ENCODE peak calls at places on chromosomes 6 and 20, in five cellular contexts. One of them, this sample, is unnamed.
A peak's percentile ranks its signal among the peaks of the same experiment; 100 is the strongest.

GRCh38 chr6:44254201-44254956 is 2.9 kb downstream of the SLC35B2 start:
- DNase-seq in GM23338: no peak
- DNase-seq in GM12878: no peak
- DNase-seq in HL-60: no peak
- DNase-seq in HCT116: no peak
- DNase-seq in this sample: no peak

GRCh38 chr6:14601490-14601889 is 483.9 kb downstream of the CD83 start:
- DNase-seq in GM23338: no peak
- DNase-seq in GM12878: no peak
- DNase-seq in HL-60: no peak
- DNase-seq in HCT116: no peak
- DNase-seq in this sample: no peak

GRCh38 chr20:59588236-59588855 is 16.0 kb upstream of the PHACTR3 start:
- DNase-seq in GM23338: no peak
- DNase-seq in GM12878: no peak
- DNase-seq in HL-60: no peak
- DNase-seq in HCT116: no peak
- DNase-seq in this sample: no peak

GRCh38 chr20:25273046-25273445 is 25.2 kb downstream of the PYGB start:
- DNase-seq in GM23338: no peak
- DNase-seq in GM12878: no peak
- DNase-seq in HL-60: no peak
- DNase-seq in HCT116: no peak
- DNase-seq in this sample: no peak

GRCh38 chr20:17699931-17700351 is at the start of gene BANF2:
- DNase-seq in GM23338: no peak
- DNase-seq in GM12878: no peak
- DNase-seq in HL-60: no peak
- DNase-seq in HCT116: no peak
- DNase-seq in this sample: no peak

GRCh38 chr6:110875548-110876169 is 1.1 kb downstream of the AMD1 start:
- DNase-seq in GM23338: peak; percentile 58
- DNase-seq in GM12878: no peak
- DNase-seq in HL-60: no peak
- DNase-seq in HCT116: no peak
- DNase-seq in this sample: no peak

GRCh38 chr20:21235346-21235712 is 67.8 kb upstream of the XRN2 start:
- DNase-seq in GM23338: peak; percentile 66
- DNase-seq in GM12878: no peak
- DNase-seq in HL-60: no peak
- DNase-seq in HCT116: no peak
- DNase-seq in this sample: no peak

GRCh38 chr20:52972190-52972937 is at the start of gene TSHZ2:
- DNase-seq in GM23338: no peak
- DNase-seq in GM12878: no peak
- DNase-seq in HL-60: no peak
- DNase-seq in HCT116: no peak
- DNase-seq in this sample: no peak

GRCh38 chr20:39823239-39823638 is 861.1 kb downstream of the DHX35 start:
- DNase-seq in GM23338: no peak
- DNase-seq in GM12878: no peak
- DNase-seq in HL-60: no peak
- DNase-seq in HCT116: no peak
- DNase-seq in this sample: no peak

GRCh38 chr6:154509421-154510143 is 903 bp downstream of the CNKSR3 start:
- DNase-seq in GM23338: peak; percentile 52
- DNase-seq in GM12878: no peak
- DNase-seq in HL-60: no peak
- DNase-seq in HCT116: no peak
- DNase-seq in this sample: no peak

GRCh38 chr6:151286192-151286591 is 46.4 kb downstream of the AKAP12 start:
- DNase-seq in GM23338: no peak
- DNase-seq in GM12878: no peak
- DNase-seq in HL-60: no peak
- DNase-seq in HCT116: no peak
- DNase-seq in this sample: no peak

GRCh38 chr20:51656726-51657260 is 111.4 kb downstream of the ATP9A start:
- DNase-seq in GM23338: no peak
- DNase-seq in GM12878: no peak
- DNase-seq in HL-60: no peak
- DNase-seq in HCT116: no peak
- DNase-seq in this sample: no peak

GRCh38 chr6:87702589-87702945 is 534 bp upstream of the AKIRIN2 start:
- DNase-seq in GM23338: peak; percentile 74
- DNase-seq in GM12878: no peak
- DNase-seq in HL-60: no peak
- DNase-seq in HCT116: peak; percentile 52
- DNase-seq in this sample: no peak

GRCh38 chr6:113585246-113585645 is 271.9 kb upstream of the MARCKS start:
- DNase-seq in GM23338: no peak
- DNase-seq in GM12878: no peak
- DNase-seq in HL-60: no peak
- DNase-seq in HCT116: no peak
- DNase-seq in this sample: no peak

GRCh38 chr6:39913391-39913916 is 20.8 kb downstream of the MOCS1 start:
- DNase-seq in GM23338: no peak
- DNase-seq in GM12878: no peak
- DNase-seq in HL-60: no peak
- DNase-seq in HCT116: no peak
- DNase-seq in this sample: no peak

GRCh38 chr6:35687658-35688604 is 784 bp downstream of the FKBP5 start:
- DNase-seq in GM23338: peak; percentile 80
- DNase-seq in GM12878: peak; percentile 25
- DNase-seq in HL-60: no peak
- DNase-seq in HCT116: peak; percentile 18
- DNase-seq in this sample: no peak

GRCh38 chr6:56444855-56445254 is 197.5 kb upstream of the COL21A1 start:
- DNase-seq in GM23338: no peak
- DNase-seq in GM12878: no peak
- DNase-seq in HL-60: no peak
- DNase-seq in HCT116: no peak
- DNase-seq in this sample: no peak

GRCh38 chr20:46375771-46376170 is 30.6 kb downstream of the ELMO2 start:
- DNase-seq in GM23338: no peak
- DNase-seq in GM12878: no peak
- DNase-seq in HL-60: no peak
- DNase-seq in HCT116: no peak
- DNase-seq in this sample: no peak

GRCh38 chr20:64244870-64245603 is 10.5 kb upstream of the PCMTD2 start:
- DNase-seq in GM23338: no peak
- DNase-seq in GM12878: no peak
- DNase-seq in HL-60: no peak
- DNase-seq in HCT116: no peak
- DNase-seq in this sample: no peak

GRCh38 chr20:34532751-34533150 is 16.5 kb downstream of the DYNLRB1 start:
- DNase-seq in GM23338: no peak
- DNase-seq in GM12878: no peak
- DNase-seq in HL-60: no peak
- DNase-seq in HCT116: no peak
- DNase-seq in this sample: no peak

GRCh38 chr6:11187301-11187700 is 45.2 kb downstream of the NEDD9 start:
- DNase-seq in GM23338: no peak
- DNase-seq in GM12878: no peak
- DNase-seq in HL-60: no peak
- DNase-seq in HCT116: no peak
- DNase-seq in this sample: no peak

GRCh38 chr6:11188161-11188915 is 44.1 kb downstream of the NEDD9 start:
- DNase-seq in GM23338: no peak
- DNase-seq in GM12878: no peak
- DNase-seq in HL-60: no peak
- DNase-seq in HCT116: no peak
- DNase-seq in this sample: no peak

GRCh38 chr6:11181478-11182136 is 50.9 kb downstream of the NEDD9 start:
- DNase-seq in GM23338: no peak
- DNase-seq in GM12878: no peak
- DNase-seq in HL-60: no peak
- DNase-seq in HCT116: no peak
- DNase-seq in this sample: no peak

GRCh38 chr6:11183761-11184362 is 48.6 kb downstream of the NEDD9 start:
- DNase-seq in GM23338: no peak
- DNase-seq in GM12878: no peak
- DNase-seq in HL-60: no peak
- DNase-seq in HCT116: no peak
- DNase-seq in this sample: no peak

DNA sequence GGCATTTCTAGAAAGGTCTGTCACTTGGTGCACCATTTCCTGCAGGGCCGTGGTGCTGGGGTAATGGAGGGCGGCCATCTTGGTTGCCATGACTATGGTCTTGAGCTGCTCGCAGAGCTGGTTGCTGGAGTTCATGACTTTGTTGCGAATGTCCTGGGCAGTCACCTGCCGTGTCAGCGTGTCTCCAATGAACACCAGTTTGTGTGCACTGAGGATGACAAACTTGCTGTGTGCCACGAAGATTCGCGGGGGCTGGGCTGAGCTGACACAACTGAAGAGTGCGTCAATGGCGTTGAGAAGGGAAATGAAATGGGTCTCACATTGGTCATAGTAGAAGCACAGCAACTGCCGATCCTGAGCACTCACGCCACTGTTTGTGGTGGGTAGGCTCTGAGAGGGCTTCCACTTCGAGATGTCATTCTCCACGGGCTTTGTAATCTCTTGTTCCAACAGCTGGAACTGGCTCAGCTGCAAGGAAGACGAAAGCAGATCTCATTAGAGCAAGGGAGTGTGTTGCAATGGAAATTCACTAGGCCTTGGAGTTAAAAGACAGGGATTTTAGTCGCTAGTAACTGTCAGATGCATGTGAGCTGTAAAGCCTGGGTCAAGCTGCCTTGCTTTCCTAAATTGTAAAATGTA is 47.1 kb downstream of the NEDD9 start:
- DNase-seq in GM23338: no peak
- DNase-seq in GM12878: no peak
- DNase-seq in HL-60: no peak
- DNase-seq in HCT116: no peak
- DNase-seq in this sample: no peak
- TF ChIP-seq POLR2AphosphoS5 in GM23338: no peak
- TF ChIP-seq POLR2AphosphoS5 in GM12878: no peak
- TF ChIP-seq POLR2AphosphoS5 in HL-60: no peak
- TF ChIP-seq POLR2AphosphoS5 in HCT116: no peak
- TF ChIP-seq POLR2AphosphoS5 in this sample: no peak

GRCh38 chr6:70150521-70150920 is 152.4 kb downstream of the COL9A1 start:
- DNase-seq in GM23338: no peak
- DNase-seq in GM12878: no peak
- DNase-seq in HL-60: no peak
- DNase-seq in HCT116: no peak
- DNase-seq in this sample: no peak
- TF ChIP-seq REST in GM23338: no peak
- TF ChIP-seq REST in GM12878: no peak
- TF ChIP-seq REST in HL-60: no peak
- TF ChIP-seq REST in HCT116: no peak
- TF ChIP-seq REST in this sample: no peak

DNA sequence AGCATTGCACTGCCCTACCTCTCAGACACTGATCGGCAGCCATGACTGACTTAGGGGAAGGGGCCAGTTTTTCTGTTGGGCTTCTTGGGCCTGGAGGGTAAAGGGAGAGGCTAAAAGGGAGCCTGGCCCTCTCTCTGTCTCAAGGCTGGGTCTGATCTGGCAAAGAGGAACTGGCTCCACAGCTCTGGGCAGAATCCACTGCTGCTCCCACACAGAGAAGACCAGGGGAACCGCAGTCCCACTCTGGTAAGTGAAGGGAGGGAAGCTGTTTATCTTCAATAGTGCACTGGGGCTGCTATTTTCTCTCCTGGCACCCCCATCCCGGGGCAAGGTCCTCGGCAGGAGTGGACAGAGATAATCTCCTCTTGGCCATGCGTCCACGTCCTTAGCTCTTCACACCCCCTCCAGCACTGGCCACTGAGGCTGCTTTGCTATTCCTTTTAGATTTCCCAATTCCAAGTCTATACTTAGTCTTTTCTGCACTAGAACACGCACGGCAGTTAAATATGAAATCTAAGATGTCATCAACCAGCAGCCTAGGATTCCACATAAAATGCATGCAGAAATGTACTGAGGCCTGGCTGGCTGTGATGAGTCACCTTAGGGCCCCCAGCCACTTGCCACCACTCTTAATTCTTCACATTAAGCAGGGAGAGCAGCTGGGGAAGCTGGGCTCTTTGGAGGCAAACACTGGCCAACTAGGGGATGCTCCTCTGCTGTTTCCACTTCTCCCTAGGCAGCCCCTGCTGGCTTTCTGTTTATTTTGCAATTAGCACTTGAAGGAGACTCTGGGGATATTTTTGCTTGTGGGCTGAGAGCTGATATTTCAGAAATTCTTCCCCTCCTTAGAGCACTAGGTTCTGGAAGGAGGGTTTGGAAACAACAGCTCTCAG is 87.8 kb upstream of the ARMC2 start:
- DNase-seq in GM23338: no peak
- DNase-seq in GM12878: no peak
- DNase-seq in HL-60: peak; percentile 43
- DNase-seq in HCT116: no peak
- DNase-seq in this sample: no peak
- H3K4me3 ChIP-seq in GM23338: no peak overlapping the region
- H3K4me3 ChIP-seq in GM12878: no peak overlapping the region
- H3K4me3 ChIP-seq in HL-60: no peak overlapping the region
- H3K4me3 ChIP-seq in HCT116: no peak overlapping the region
- H3K4me3 ChIP-seq in this sample: no peak overlapping the region

DNA sequence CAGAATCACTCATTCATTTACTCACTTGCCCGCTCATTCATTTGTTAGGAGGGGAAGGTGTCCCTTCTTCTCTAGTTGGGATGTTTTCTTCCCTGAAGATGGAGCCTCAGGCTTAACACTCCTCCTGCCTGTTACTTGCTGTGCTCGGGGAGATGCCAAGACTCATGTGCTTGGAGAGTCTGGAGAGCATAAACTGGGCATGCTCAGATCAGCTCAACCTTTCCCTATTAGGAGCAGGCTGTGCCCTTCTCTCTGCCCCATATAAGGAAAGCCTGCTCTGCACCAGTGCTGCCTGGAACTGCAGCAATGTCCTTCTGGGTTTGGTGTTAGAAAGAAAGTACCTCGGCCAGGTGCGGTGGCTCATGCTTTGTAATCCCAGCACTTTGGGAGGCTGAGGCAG is 18.0 kb upstream of the UBE2V1 start:
- DNase-seq in GM23338: no peak
- DNase-seq in GM12878: no peak
- DNase-seq in HL-60: no peak
- DNase-seq in HCT116: no peak
- DNase-seq in this sample: no peak
- TF ChIP-seq POLR2AphosphoS5 in GM23338: no peak
- TF ChIP-seq POLR2AphosphoS5 in GM12878: no peak
- TF ChIP-seq POLR2AphosphoS5 in HL-60: no peak
- TF ChIP-seq POLR2AphosphoS5 in HCT116: no peak
- TF ChIP-seq POLR2AphosphoS5 in this sample: no peak

GRCh38 chr6:142844065-142844755 is 100.8 kb downstream of the HIVEP2 start:
- DNase-seq in GM23338: no peak
- DNase-seq in GM12878: no peak
- DNase-seq in HL-60: no peak
- DNase-seq in HCT116: no peak
- DNase-seq in this sample: no peak
- TF ChIP-seq REST in GM23338: no peak
- TF ChIP-seq REST in GM12878: no peak
- TF ChIP-seq REST in HL-60: peak; percentile 53
- TF ChIP-seq REST in HCT116: no peak
- TF ChIP-seq REST in this sample: no peak

This sample was measured in Panc1.